ENCODE peak calls at places on chromosomes 7 and 10, in seven cellular contexts. X is uterus, T is mesendoderm, Q is brain microvascular endothelial cell, H is neuronal stem cell, J is bronchial epithelial cell, B is right lobe of liver. L is an unnamed sample. For H3K36me3, the result is how much of the 10 kb centered on the place peaks cover.

GRCh38 chr7:34322841-34323240 is 335.2 kb upstream of the NPSR1 start:
- DNase-seq in H (no peak), J (peak), T (no peak), Q (no peak), X (no peak), B (no peak), L (no peak)

GRCh38 chr7:142880886-142881505 is 4.5 kb downstream of the TRPV6 start:
- DNase-seq in X (no peak), B (no peak), J (peak), H (peak), T (peak), Q (peak), L (peak)

GRCh38 chr7:2082357-2083038 is 150.2 kb downstream of the MAD1L1 start:
- DNase-seq in J (no peak), X (peak), T (no peak), Q (peak), B (no peak), H (no peak), L (peak)

GRCh38 chr10:2986341-2986933 is 80.9 kb upstream of the PFKP start:
- DNase-seq in J (no peak), H (no peak), B (no peak), Q (no peak), X (no peak), T (no peak), L (no peak)

GRCh38 chr7:150852371-150852905 is at the start of gene AOC1:
- DNase-seq in Q (no peak), B (no peak), T (no peak), H (no peak), X (no peak), J (no peak), L (peak)

GRCh38 chr10:130757271-130757670 is 554.2 kb downstream of the TCERG1L start:
- DNase-seq in B (peak), J (no peak), H (no peak), Q (no peak), T (no peak), X (no peak), L (no peak)

GRCh38 chr10:121580276-121581116 is 17.7 kb downstream of the FGFR2 start:
- DNase-seq in X (no peak), Q (no peak), J (no peak), T (peak), H (no peak), B (no peak), L (peak)

GRCh38 chr7:157117796-157118195 is 20.9 kb upstream of the UBE3C start:
- DNase-seq in J (no peak), B (no peak), T (no peak), H (no peak), X (no peak), Q (no peak), L (no peak)

GRCh38 chr7:155843426-155844018 is 31.3 kb upstream of the SHH start:
- DNase-seq in H (no peak), B (no peak), T (no peak), Q (no peak), J (no peak), X (no peak), L (no peak)

GRCh38 chr7:20653636-20654035 is 38.2 kb downstream of the ABCB5 start:
- DNase-seq in H (no peak), X (no peak), B (no peak), Q (no peak), J (peak), T (peak), L (no peak)

GRCh38 chr10:58742141-58742540 is 229.5 kb downstream of the BICC1 start:
- DNase-seq in J (no peak), B (no peak), H (no peak), T (no peak), Q (no peak), X (no peak), L (no peak)

GRCh38 chr7:3200504-3200903 is 100.5 kb upstream of the SDK1 start:
- DNase-seq in Q (peak), H (no peak), T (peak), B (no peak), X (no peak), J (peak), L (peak)

GRCh38 chr7:47931788-47932425 is 16.4 kb downstream of the PKD1L1 start:
- DNase-seq in T (no peak), Q (peak), B (no peak), X (no peak), J (no peak), H (no peak), L (no peak)

GRCh38 chr10:93072713-93073538 is 767 bp upstream of the CYP26A1 start:
- DNase-seq in H (no peak), J (no peak), Q (no peak), X (no peak), B (no peak), T (no peak), L (peak)

GRCh38 chr7:9023895-9024294 is 590.5 kb downstream of the NXPH1 start:
- DNase-seq in Q (no peak), T (no peak), B (no peak), H (no peak), X (no peak), J (no peak), L (no peak)

GRCh38 chr7:156380261-156380660 is 260.3 kb upstream of the RNF32 start:
- DNase-seq in J (peak), B (no peak), Q (no peak), H (no peak), X (no peak), T (no peak), L (no peak)

GRCh38 chr7:149448961-149449360 is 11.9 kb downstream of the ZNF777 start:
- DNase-seq in H (no peak), B (no peak), J (no peak), T (no peak), Q (no peak), X (no peak), L (no peak)

GRCh38 chr7:137080516-137081203 is 212.2 kb downstream of the CHRM2 start:
- DNase-seq in B (no peak), J (no peak), Q (no peak), H (no peak), T (no peak), X (no peak), L (no peak)

GRCh38 chr10:78963074-78964034 is 105.4 kb upstream of the ZMIZ1 start:
- DNase-seq in T (peak), B (no peak), H (no peak), X (no peak), J (no peak), Q (no peak), L (peak)

GRCh38 chr7:106178593-106179134 is 66.6 kb upstream of the SYPL1 start:
- DNase-seq in X (no peak), J (peak), B (peak), T (peak), Q (peak), H (no peak), L (no peak)

GRCh38 chr10:110404374-110404773 is 93.3 kb upstream of the DUSP5 start:
- DNase-seq in Q (no peak), H (no peak), X (no peak), B (no peak), T (no peak), J (no peak), L (no peak)

GRCh38 chr10:129949411-129950335 is 14.4 kb downstream of the EBF3 start:
- DNase-seq in Q (no peak), B (no peak), X (peak), J (no peak), H (peak), T (peak), L (peak)

GRCh38 chr7:50552921-50553320 is 12.3 kb downstream of the DDC start:
- DNase-seq in H (peak), T (peak), B (no peak), J (peak), Q (peak), X (no peak), L (no peak)

GRCh38 chr10:43343126-43343525 is 28.3 kb upstream of the FXYD4 start:
- DNase-seq in Q (no peak), T (no peak), J (no peak), X (no peak), H (no peak), B (no peak), L (no peak)

GRCh38 chr10:18140957-18141888 is 999 bp downstream of the CACNB2 start:
- DNase-seq in X (peak), J (peak), T (peak), B (no peak), H (no peak), Q (no peak), L (peak)

GRCh38 chr7:141649137-141649864 is 52.7 kb downstream of the DENND11 start:
- DNase-seq in Q (no peak), H (no peak), B (no peak), T (peak), X (no peak), J (no peak), L (no peak)

GRCh38 chr7:116172353-116172752 is 38.0 kb upstream of the TES start:
- DNase-seq in J (peak), T (no peak), B (no peak), Q (no peak), X (no peak), H (no peak), L (no peak)

GRCh38 chr7:91383186-91383585 is 119.0 kb downstream of the FZD1 start:
- DNase-seq in J (no peak), T (no peak), B (no peak), Q (peak), X (no peak), H (no peak), L (no peak)

GRCh38 chr10:19767876-19768275 is 48.4 kb upstream of the PLXDC2 start:
- DNase-seq in T (peak), X (no peak), H (no peak), J (peak), Q (no peak), B (no peak), L (peak)

GRCh38 chr7:22665816-22666375 is 61.1 kb upstream of the IL6 start:
- DNase-seq in H (no peak), J (no peak), X (no peak), Q (no peak), B (no peak), T (no peak), L (no peak)

GRCh38 chr7:24923172-24923865 is 56.7 kb downstream of the OSBPL3 start:
- DNase-seq in J (no peak), X (no peak), T (no peak), B (no peak), Q (no peak), H (no peak), L (no peak)

GRCh38 chr10:77236700-77237099 is 400.9 kb downstream of the KCNMA1 start:
- DNase-seq in H (no peak), J (peak), Q (peak), X (no peak), T (no peak), B (no peak), L (no peak)

GRCh38 chr10:128211064-128211504 is 84.9 kb upstream of the MKI67 start:
- DNase-seq in H (no peak), J (no peak), X (no peak), T (no peak), Q (no peak), B (no peak), L (peak)
- H3K4me3 ChIP-seq in H (peak), J (no peak), X (no peak), T (no peak), Q (no peak), B (peak), L (peak)

DNA sequence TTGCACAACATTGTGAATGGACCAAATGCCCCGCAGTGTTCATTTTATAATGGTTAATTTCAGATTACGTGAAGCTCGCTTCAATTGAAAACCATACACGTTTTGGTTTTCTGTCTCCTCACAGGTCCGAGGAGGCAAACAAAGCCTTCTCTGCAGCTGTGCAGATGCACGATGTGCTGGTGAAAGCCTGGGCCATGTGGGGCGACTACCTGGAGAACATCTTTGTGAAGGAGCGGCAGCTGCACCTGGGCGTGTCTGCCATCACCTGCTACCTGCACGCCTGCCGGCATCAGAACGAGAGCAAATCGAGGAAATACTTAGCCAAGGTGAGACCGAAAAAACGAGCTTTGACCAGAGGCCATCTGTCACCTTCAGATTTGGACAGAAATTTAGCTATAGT is 110.3 kb downstream of the TRRAP start:
- DNase-seq in Q (no peak), X (no peak), H (no peak), J (no peak), B (no peak), T (no peak), L (no peak)
- H3K36me3 ChIP-seq in Q (half or more), X (under half), H (half or more), J (under half), B (under half), T (under half), L (under half)

GRCh38 chr7:123715793-123716192 is 33.0 kb downstream of the WASL start:
- DNase-seq in B (no peak), Q (no peak), X (no peak), J (no peak), T (no peak), H (no peak), L (no peak)

GRCh38 chr7:123716877-123717276 is 31.9 kb downstream of the WASL start:
- DNase-seq in H (no peak), Q (no peak), J (peak), B (no peak), X (no peak), T (no peak), L (no peak)

GRCh38 chr7:123715198-123715597 is 33.6 kb downstream of the WASL start:
- DNase-seq in J (peak), B (no peak), T (peak), H (no peak), X (no peak), Q (no peak), L (no peak)

GRCh38 chr7:123712619-123713018 is 36.2 kb downstream of the WASL start:
- DNase-seq in B (no peak), J (no peak), H (no peak), T (no peak), X (no peak), Q (no peak), L (no peak)

DNA sequence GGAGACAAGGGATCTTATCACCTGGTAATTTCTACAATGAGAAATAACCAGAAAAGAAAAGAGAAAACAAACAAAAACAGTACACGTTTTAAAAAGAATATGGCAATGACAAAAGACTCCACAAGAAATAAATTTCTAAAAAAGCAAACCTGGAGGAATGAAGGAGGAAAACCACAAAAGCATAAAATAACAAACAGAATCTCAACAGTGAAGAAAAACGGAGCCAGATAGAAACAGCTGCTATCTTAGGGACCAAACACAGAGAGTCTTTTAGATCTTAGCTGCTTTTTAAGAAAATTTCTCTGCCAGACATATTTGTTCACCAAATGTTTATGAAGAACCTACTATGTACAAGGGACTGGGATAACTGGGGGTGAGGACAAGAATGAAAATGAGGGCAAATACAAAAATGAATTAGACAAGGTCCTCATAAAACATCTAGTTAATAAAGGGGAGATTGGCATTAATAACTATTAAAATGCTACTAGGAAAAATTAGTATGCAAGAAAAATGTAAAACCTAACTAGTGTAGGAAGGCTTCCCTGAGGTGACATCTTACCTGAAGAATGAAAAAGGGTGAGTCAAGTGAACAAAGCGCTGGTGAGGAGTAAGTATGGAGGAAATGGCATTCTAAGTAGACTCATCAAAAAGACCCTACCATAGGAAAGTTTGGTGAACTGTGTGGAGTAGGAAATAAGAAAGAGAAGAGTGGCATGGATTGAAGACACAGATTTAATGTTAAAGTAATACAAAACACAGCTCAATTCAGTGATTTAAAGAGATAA is 34.3 kb downstream of the WASL start:
- DNase-seq in J (peak), H (no peak), Q (no peak), T (no peak), B (no peak), X (no peak), L (no peak)
- H3K4me3 ChIP-seq in J (no peak), H (no peak), Q (no peak), T (no peak), B (no peak), X (no peak), L (no peak)

GRCh38 chr10:119049777-119050176 is 20.3 kb downstream of the NANOS1 start:
- DNase-seq in B (no peak), Q (no peak), T (no peak), H (no peak), X (no peak), J (no peak), L (no peak)

GRCh38 chr10:119049361-119049760 is 19.8 kb downstream of the NANOS1 start:
- DNase-seq in T (no peak), Q (no peak), H (no peak), B (no peak), J (no peak), X (no peak), L (no peak)

GRCh38 chr10:119055472-119055871 is 25.1 kb downstream of the EIF3A start:
- DNase-seq in H (no peak), X (no peak), Q (no peak), B (no peak), T (no peak), J (no peak), L (no peak)

DNA sequence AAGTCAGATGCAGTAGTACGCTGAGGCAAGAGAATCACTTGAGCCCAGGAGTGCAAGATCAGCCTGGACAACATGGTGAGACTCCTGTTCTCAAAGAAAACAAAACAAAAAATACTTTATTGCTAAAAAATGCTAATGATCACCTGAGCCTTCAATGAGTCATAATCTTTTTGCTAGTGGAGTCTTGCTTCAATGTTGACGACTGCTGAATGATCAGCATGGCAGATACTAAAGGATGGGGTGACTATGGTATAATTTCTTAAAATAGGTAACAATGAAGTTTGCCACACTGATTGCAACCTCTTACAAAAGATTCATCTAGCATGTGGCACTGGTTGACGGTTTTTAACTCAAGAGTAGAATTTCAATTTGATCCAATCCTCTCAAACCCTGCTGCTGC is 22.3 kb downstream of the NANOS1 start:
- DNase-seq in T (no peak), H (no peak), X (no peak), Q (no peak), J (peak), B (no peak), L (no peak)
- H3K36me3 ChIP-seq in T (under half), H (half or more), X (under half), Q (half or more), J (under half), B (under half), L (half or more)

GRCh38 chr7:107564553-107565298 is 955 bp downstream of the DUS4L start:
- DNase-seq in T (peak), X (no peak), Q (peak), J (peak), B (no peak), H (no peak), L (no peak)
- H3K4me3 ChIP-seq in T (peak), X (peak), Q (peak), J (peak), B (peak), H (peak), L (peak)